ENCODE peak calls at places on chromosomes 5 and 9, in four cellular contexts. D, W, O and R are unnamed samples.

GRCh38 chr5:60685700-60686099 is 14.3 kb downstream of the DEPDC1B start:
- DNase-seq in D (no peak), W (no peak), O (no peak), R (no peak)

GRCh38 chr9:126386088-126386487 is 59.5 kb downstream of the MVB12B start:
- DNase-seq in D (no peak), W (no peak), O (no peak), R (peak)

GRCh38 chr5:8685704-8686103 is 816.8 kb downstream of the MTRR start:
- DNase-seq in D (peak), W (peak), O (no peak), R (no peak)

GRCh38 chr9:127090341-127090985 is 32.0 kb downstream of the ANGPTL2 start:
- DNase-seq in D (no peak), W (no peak), O (no peak), R (no peak)

GRCh38 chr5:125415126-125415525 is 668.7 kb upstream of the ZNF608 start:
- DNase-seq in D (no peak), W (no peak), O (no peak), R (no peak)

GRCh38 chr5:107425541-107426031 is 245.2 kb downstream of the EFNA5 start:
- DNase-seq in D (no peak), W (no peak), O (no peak), R (no peak)

GRCh38 chr5:78367318-78367991 is 7.0 kb downstream of the SCAMP1 start:
- DNase-seq in D (peak), W (peak), O (no peak), R (no peak)

GRCh38 chr5:136054133-136054996 is 25.6 kb downstream of the TGFBI start:
- DNase-seq in D (no peak), W (no peak), O (no peak), R (no peak)

GRCh38 chr9:110334183-110334582 is 3.5 kb downstream of the TXNDC8 start:
- DNase-seq in D (no peak), W (no peak), O (no peak), R (no peak)

GRCh38 chr9:20276762-20277161 is 345.5 kb downstream of the MLLT3 start:
- DNase-seq in D (no peak), W (no peak), O (no peak), R (no peak)

GRCh38 chr5:162227075-162227474 is 159.5 kb downstream of the GABRG2 start:
- DNase-seq in D (no peak), W (no peak), O (no peak), R (no peak)

GRCh38 chr9:134707031-134707680 is 65.6 kb downstream of the COL5A1 start:
- DNase-seq in D (no peak), W (peak), O (no peak), R (peak)

GRCh38 chr5:56358703-56359428 is 125.7 kb upstream of the ANKRD55 start:
- DNase-seq in D (no peak), W (no peak), O (no peak), R (no peak)

GRCh38 chr9:134433909-134434895 is 107.9 kb downstream of the RXRA start:
- DNase-seq in D (no peak), W (no peak), O (no peak), R (no peak)

GRCh38 chr5:167852515-167852914 is 438.9 kb upstream of the WWC1 start:
- DNase-seq in D (no peak), W (no peak), O (no peak), R (no peak)

GRCh38 chr9:136438909-136439549 is 616 bp downstream of the INPP5E start:
- DNase-seq in D (peak), W (no peak), O (peak), R (peak)

GRCh38 chr9:93083592-93084470 is 12.2 kb upstream of the CARD19 start:
- DNase-seq in D (no peak), W (no peak), O (no peak), R (no peak)

GRCh38 chr5:172834570-172835245 is 657 bp downstream of the ERGIC1 start:
- DNase-seq in D (no peak), W (no peak), O (no peak), R (no peak)

GRCh38 chr5:35771321-35771720 is 85.4 kb upstream of the IL7R start:
- DNase-seq in D (no peak), W (no peak), O (no peak), R (no peak)

GRCh38 chr9:114501786-114502682 is 3.2 kb downstream of the WHRN start:
- DNase-seq in D (no peak), W (no peak), O (no peak), R (no peak)

GRCh38 chr5:123269851-123270250 is 153.4 kb downstream of the CEP120 start:
- DNase-seq in D (no peak), W (no peak), O (no peak), R (no peak)

GRCh38 chr9:114016101-114016500 is 62.0 kb downstream of the AMBP start:
- DNase-seq in D (no peak), W (no peak), O (no peak), R (peak)

GRCh38 chr9:35835766-35836165 is 6.7 kb downstream of the TMEM8B start:
- DNase-seq in D (no peak), W (no peak), O (no peak), R (no peak)

GRCh38 chr9:127018935-127019334 is 103.5 kb downstream of the ANGPTL2 start:
- DNase-seq in D (no peak), W (no peak), O (no peak), R (no peak)

GRCh38 chr5:31854181-31854624 is 215.3 kb downstream of the PDZD2 start:
- DNase-seq in D (no peak), W (peak), O (no peak), R (no peak)

GRCh38 chr5:115838885-115839518 is 2.4 kb downstream of the ATG12 start:
- DNase-seq in D (no peak), W (peak), O (no peak), R (no peak)

GRCh38 chr5:102815560-102816324 is 60.6 kb downstream of the PAM start:
- DNase-seq in D (no peak), W (no peak), O (no peak), R (no peak)

GRCh38 chr9:119179701-119180100 is 189.5 kb downstream of the BRINP1 start:
- DNase-seq in D (no peak), W (no peak), O (no peak), R (no peak)

GRCh38 chr5:141742866-141743651 is 61.0 kb upstream of the ARAP3 start:
- DNase-seq in D (no peak), W (no peak), O (no peak), R (peak)